ENCODE peak calls at places on chromosomes 12 and 14, in six cellular contexts. One of them, this sample, is unnamed.
A peak's percentile ranks its signal among the peaks of the same experiment; 100 is the strongest.

GRCh38 chr14:86217523-86217922 is 687.6 kb downstream of the FLRT2 start:
- DNase-seq in cardiac fibroblast: no peak
- DNase-seq in lung: no peak
- DNase-seq in fibroblast of pulmonary artery: no peak
- DNase-seq in AG04450: no peak
- DNase-seq in neural crest cell: no peak
- DNase-seq in this sample: no peak

GRCh38 chr14:49886523-49886922 is 6.4 kb upstream of the ARF6 start:
- DNase-seq in fibroblast of pulmonary artery: no peak
- DNase-seq in AG04450: no peak
- DNase-seq in cardiac fibroblast: no peak
- DNase-seq in lung: no peak
- DNase-seq in neural crest cell: no peak
- DNase-seq in this sample: no peak

GRCh38 chr14:80087411-80087810 is 123.9 kb downstream of the DIO2 start:
- DNase-seq in cardiac fibroblast: no peak
- DNase-seq in fibroblast of pulmonary artery: no peak
- DNase-seq in neural crest cell: no peak
- DNase-seq in lung: no peak
- DNase-seq in AG04450: no peak
- DNase-seq in this sample: no peak

GRCh38 chr14:104443391-104444158 is 136.0 kb upstream of the C14orf180 start:
- DNase-seq in neural crest cell: no peak
- DNase-seq in cardiac fibroblast: no peak
- DNase-seq in AG04450: no peak
- DNase-seq in fibroblast of pulmonary artery: no peak
- DNase-seq in lung: peak; percentile 23
- DNase-seq in this sample: no peak

GRCh38 chr12:91406920-91407341 is 224.3 kb upstream of the DCN start:
- DNase-seq in AG04450: no peak
- DNase-seq in fibroblast of pulmonary artery: peak; percentile 49
- DNase-seq in neural crest cell: no peak
- DNase-seq in cardiac fibroblast: peak; percentile 48
- DNase-seq in lung: no peak
- DNase-seq in this sample: no peak

GRCh38 chr14:79605863-79606262 is 605.4 kb downstream of the DIO2 start:
- DNase-seq in fibroblast of pulmonary artery: no peak
- DNase-seq in lung: no peak
- DNase-seq in AG04450: no peak
- DNase-seq in neural crest cell: no peak
- DNase-seq in cardiac fibroblast: no peak
- DNase-seq in this sample: no peak

GRCh38 chr12:106506691-106507090 is 76.1 kb upstream of the RFX4 start:
- DNase-seq in cardiac fibroblast: no peak
- DNase-seq in fibroblast of pulmonary artery: no peak
- DNase-seq in lung: no peak
- DNase-seq in neural crest cell: no peak
- DNase-seq in AG04450: no peak
- DNase-seq in this sample: no peak

GRCh38 chr14:104353921-104354701 is 215.7 kb downstream of the KIF26A start:
- DNase-seq in AG04450: no peak
- DNase-seq in fibroblast of pulmonary artery: no peak
- DNase-seq in lung: no peak
- DNase-seq in neural crest cell: no peak
- DNase-seq in cardiac fibroblast: no peak
- DNase-seq in this sample: no peak

GRCh38 chr14:20697273-20698017 is 8.9 kb downstream of the ANG start:
- DNase-seq in cardiac fibroblast: peak; percentile 88
- DNase-seq in lung: peak; percentile 71
- DNase-seq in AG04450: no peak
- DNase-seq in fibroblast of pulmonary artery: peak; percentile 85
- DNase-seq in neural crest cell: peak; percentile 71
- DNase-seq in this sample: peak; percentile 50

GRCh38 chr12:11718768-11719253 is 69.3 kb downstream of the ETV6 start:
- DNase-seq in cardiac fibroblast: peak; percentile 90
- DNase-seq in AG04450: no peak
- DNase-seq in fibroblast of pulmonary artery: peak; percentile 65
- DNase-seq in lung: no peak
- DNase-seq in neural crest cell: no peak
- DNase-seq in this sample: no peak

GRCh38 chr12:80129895-80130535 is 30.7 kb downstream of the OTOGL start:
- DNase-seq in AG04450: no peak
- DNase-seq in lung: no peak
- DNase-seq in fibroblast of pulmonary artery: peak; percentile 27
- DNase-seq in cardiac fibroblast: no peak
- DNase-seq in neural crest cell: no peak
- DNase-seq in this sample: no peak

GRCh38 chr14:105197274-105197673 is 16.2 kb upstream of the NUDT14 start:
- DNase-seq in AG04450: no peak
- DNase-seq in cardiac fibroblast: peak; percentile 73
- DNase-seq in neural crest cell: no peak
- DNase-seq in lung: no peak
- DNase-seq in fibroblast of pulmonary artery: peak; percentile 76
- DNase-seq in this sample: no peak

GRCh38 chr14:52678591-52678990 is 16.8 kb downstream of the ERO1A start:
- DNase-seq in lung: no peak
- DNase-seq in neural crest cell: no peak
- DNase-seq in fibroblast of pulmonary artery: no peak
- DNase-seq in AG04450: no peak
- DNase-seq in cardiac fibroblast: no peak
- DNase-seq in this sample: no peak
- TF ChIP-seq CTCF in lung: no peak
- TF ChIP-seq CTCF in neural crest cell: peak; percentile 61
- TF ChIP-seq CTCF in fibroblast of pulmonary artery: peak; percentile 32
- TF ChIP-seq CTCF in AG04450: peak; percentile 43
- TF ChIP-seq CTCF in cardiac fibroblast: peak; percentile 48
- TF ChIP-seq CTCF in this sample: no peak

GRCh38 chr14:45990252-45990651 is 661.3 kb downstream of the RPL10L start:
- DNase-seq in neural crest cell: no peak
- DNase-seq in AG04450: no peak
- DNase-seq in lung: no peak
- DNase-seq in cardiac fibroblast: peak; percentile 4
- DNase-seq in fibroblast of pulmonary artery: no peak
- DNase-seq in this sample: no peak
- TF ChIP-seq CTCF in neural crest cell: peak; percentile 60
- TF ChIP-seq CTCF in AG04450: peak; percentile 40
- TF ChIP-seq CTCF in lung: no peak
- TF ChIP-seq CTCF in cardiac fibroblast: peak; percentile 31
- TF ChIP-seq CTCF in fibroblast of pulmonary artery: peak; percentile 20
- TF ChIP-seq CTCF in this sample: no peak

GRCh38 chr12:55745361-55746146 is 2.6 kb downstream of the GDF11 start:
- DNase-seq in cardiac fibroblast: no peak
- DNase-seq in AG04450: no peak
- DNase-seq in fibroblast of pulmonary artery: peak; percentile 50
- DNase-seq in lung: no peak
- DNase-seq in neural crest cell: peak; percentile 79
- DNase-seq in this sample: no peak

GRCh38 chr12:55746147-55746912 is 3.4 kb downstream of the GDF11 start:
- DNase-seq in cardiac fibroblast: no peak
- DNase-seq in AG04450: no peak
- DNase-seq in neural crest cell: no peak
- DNase-seq in lung: no peak
- DNase-seq in fibroblast of pulmonary artery: no peak
- DNase-seq in this sample: no peak

GRCh38 chr12:55743131-55743921 is 404 bp downstream of the GDF11 start:
- DNase-seq in fibroblast of pulmonary artery: peak; percentile 74
- DNase-seq in lung: no peak
- DNase-seq in cardiac fibroblast: peak; percentile 68
- DNase-seq in AG04450: no peak
- DNase-seq in neural crest cell: no peak
- DNase-seq in this sample: peak; percentile 88

GRCh38 chr12:55742719-55743130 is at the start of gene GDF11:
- DNase-seq in cardiac fibroblast: peak; percentile 73
- DNase-seq in lung: peak; percentile 66
- DNase-seq in neural crest cell: peak; percentile 76
- DNase-seq in fibroblast of pulmonary artery: peak; percentile 75
- DNase-seq in AG04450: no peak
- DNase-seq in this sample: no peak

DNA sequence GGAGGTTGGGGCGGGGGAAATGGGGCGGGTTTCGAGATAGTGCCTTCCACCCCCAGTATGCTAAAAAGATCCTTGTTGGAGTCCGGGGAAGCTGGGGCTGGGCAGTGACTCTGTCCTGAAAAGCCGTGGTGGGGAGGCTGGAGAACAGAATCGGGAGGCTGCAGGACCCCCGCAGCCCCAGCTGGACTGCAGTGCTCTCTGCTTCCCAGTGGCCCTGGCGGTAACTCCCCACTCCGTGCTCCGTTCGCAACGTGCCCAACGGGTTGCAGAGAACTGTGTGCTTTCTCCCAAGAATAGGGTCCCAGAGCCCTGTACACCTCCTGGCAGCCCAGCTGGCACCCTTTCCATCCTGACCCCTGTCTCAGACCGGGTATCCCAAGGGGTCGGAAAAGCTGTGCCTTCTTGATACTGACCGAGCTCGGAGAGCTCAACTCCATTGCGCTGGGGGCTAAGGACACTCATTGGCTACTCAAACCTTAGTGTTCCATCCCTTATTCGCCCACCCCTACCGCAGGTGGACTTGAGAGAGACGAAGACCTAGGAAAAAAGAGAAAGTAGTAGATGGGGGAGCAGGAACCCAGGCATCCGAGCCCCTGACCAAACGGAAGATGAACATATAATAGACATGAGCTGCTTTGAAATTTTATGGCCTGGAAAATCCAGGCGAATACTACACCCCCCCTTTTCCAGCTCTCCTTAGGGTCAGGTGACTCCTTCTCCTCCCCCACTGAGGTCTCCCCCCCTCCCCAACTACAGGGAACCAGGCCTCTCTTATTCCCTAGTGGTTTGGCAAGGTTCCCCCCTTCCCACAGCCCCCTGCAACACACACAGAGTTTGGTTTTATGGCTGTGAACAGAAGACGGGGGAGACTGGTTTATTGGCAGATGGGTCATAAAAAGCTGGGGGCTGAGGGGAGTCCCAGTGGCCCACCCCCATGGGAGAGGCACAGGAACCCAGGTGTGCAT is 1.3 kb downstream of the GDF11 start:
- DNase-seq in neural crest cell: no peak
- DNase-seq in lung: no peak
- DNase-seq in fibroblast of pulmonary artery: no peak
- DNase-seq in cardiac fibroblast: no peak
- DNase-seq in AG04450: no peak
- DNase-seq in this sample: no peak
- TF ChIP-seq CTCF in neural crest cell: no peak
- TF ChIP-seq CTCF in lung: no peak
- TF ChIP-seq CTCF in fibroblast of pulmonary artery: no peak
- TF ChIP-seq CTCF in cardiac fibroblast: peak; percentile 0
- TF ChIP-seq CTCF in AG04450: peak; percentile 6
- TF ChIP-seq CTCF in this sample: no peak

GRCh38 chr12:89355243-89356068 is 3.2 kb upstream of the DUSP6 start:
- DNase-seq in AG04450: no peak
- DNase-seq in cardiac fibroblast: peak; percentile 45
- DNase-seq in lung: no peak
- DNase-seq in fibroblast of pulmonary artery: no peak
- DNase-seq in neural crest cell: no peak
- DNase-seq in this sample: no peak
- TF ChIP-seq CTCF in AG04450: peak; percentile 42
- TF ChIP-seq CTCF in cardiac fibroblast: peak; percentile 36
- TF ChIP-seq CTCF in lung: no peak
- TF ChIP-seq CTCF in fibroblast of pulmonary artery: no peak
- TF ChIP-seq CTCF in neural crest cell: peak; percentile 57
- TF ChIP-seq CTCF in this sample: no peak

GRCh38 chr12:53327435-53328042 is 6.1 kb upstream of the AAAS start:
- DNase-seq in neural crest cell: no peak
- DNase-seq in cardiac fibroblast: peak; percentile 48
- DNase-seq in lung: no peak
- DNase-seq in fibroblast of pulmonary artery: peak; percentile 45
- DNase-seq in AG04450: no peak
- DNase-seq in this sample: no peak
- TF ChIP-seq CTCF in neural crest cell: peak; percentile 39
- TF ChIP-seq CTCF in cardiac fibroblast: peak; percentile 45
- TF ChIP-seq CTCF in lung: peak; percentile 4
- TF ChIP-seq CTCF in fibroblast of pulmonary artery: peak; percentile 41
- TF ChIP-seq CTCF in AG04450: peak; percentile 33
- TF ChIP-seq CTCF in this sample: no peak

GRCh38 chr12:107775093-107775721 is 703 bp downstream of the ASCL4 start:
- DNase-seq in lung: no peak
- DNase-seq in AG04450: no peak
- DNase-seq in cardiac fibroblast: peak; percentile 2
- DNase-seq in neural crest cell: peak; percentile 26
- DNase-seq in fibroblast of pulmonary artery: no peak
- DNase-seq in this sample: no peak
- TF ChIP-seq CTCF in lung: no peak
- TF ChIP-seq CTCF in AG04450: no peak
- TF ChIP-seq CTCF in cardiac fibroblast: no peak
- TF ChIP-seq CTCF in neural crest cell: peak; percentile 43
- TF ChIP-seq CTCF in fibroblast of pulmonary artery: no peak
- TF ChIP-seq CTCF in this sample: no peak

DNA sequence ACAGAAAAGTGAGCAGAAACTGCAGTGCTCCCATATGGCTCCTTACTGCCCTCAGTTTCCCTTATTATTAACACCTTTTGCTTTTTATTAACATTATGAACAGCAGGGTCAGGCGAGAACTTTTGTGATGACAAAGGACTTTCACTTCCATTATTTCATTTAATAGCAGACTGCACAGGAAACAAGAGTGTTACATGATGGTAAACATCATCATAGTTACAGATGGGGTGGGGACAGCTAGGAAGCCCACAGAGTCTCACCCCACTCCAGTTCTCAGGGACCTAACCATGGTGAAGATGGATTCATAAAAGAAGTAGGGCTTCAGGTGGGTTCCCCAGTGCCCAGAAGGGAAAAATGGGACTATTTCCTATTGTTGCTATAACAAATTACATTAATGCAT is 110.1 kb upstream of the PELI2 start:
- DNase-seq in neural crest cell: no peak
- DNase-seq in AG04450: no peak
- DNase-seq in cardiac fibroblast: no peak
- DNase-seq in lung: no peak
- DNase-seq in fibroblast of pulmonary artery: no peak
- DNase-seq in this sample: no peak
- TF ChIP-seq CTCF in neural crest cell: no peak
- TF ChIP-seq CTCF in AG04450: no peak
- TF ChIP-seq CTCF in cardiac fibroblast: no peak
- TF ChIP-seq CTCF in lung: no peak
- TF ChIP-seq CTCF in fibroblast of pulmonary artery: no peak
- TF ChIP-seq CTCF in this sample: no peak

This sample was measured in lower leg skin.